ENCODE peak calls at places on chromosome 2, in eight cellular contexts. G is left ventricle myocardium inferior, D is adipocyte, M is tibial artery, N is psoas muscle, B is IMR-90, C is aorta, K is bronchial epithelial cell. O is an unnamed sample. For H3K27me3, the result is how much of the 10 kb centered on the place peaks cover.

GRCh38 chr2:116162395-116162794 is 1652.1 kb upstream of the DDX18 start:
- DNase-seq in N (no peak), M (no peak), K (no peak), D (no peak), C (no peak), B (no peak), G (no peak), O (no peak)

GRCh38 chr2:100237770-100238169 is 84.5 kb downstream of the LONRF2 start:
- DNase-seq in C (no peak), K (no peak), D (no peak), G (no peak), M (no peak), B (no peak), N (no peak), O (no peak)

GRCh38 chr2:6341730-6342129 is 524.0 kb downstream of the CMPK2 start:
- DNase-seq in G (no peak), N (no peak), C (no peak), B (no peak), M (no peak), K (no peak), D (no peak), O (no peak)

GRCh38 chr2:182767578-182767977 is 51.5 kb downstream of the DNAJC10 start:
- DNase-seq in G (no peak), D (peak), K (peak), M (no peak), B (peak), C (no peak), N (no peak), O (no peak)

GRCh38 chr2:181431674-181432073 is 25.5 kb upstream of the ITGA4 start:
- DNase-seq in G (no peak), M (no peak), B (no peak), D (no peak), K (no peak), N (no peak), C (no peak), O (no peak)

GRCh38 chr2:48754874-48755273 is 650 bp downstream of the LHCGR start:
- DNase-seq in N (peak), K (no peak), B (no peak), M (no peak), C (peak), G (peak), D (no peak), O (no peak)

GRCh38 chr2:54560146-54560881 is 104.2 kb downstream of the SPTBN1 start:
- DNase-seq in N (peak), G (no peak), M (peak), B (peak), K (peak), C (peak), D (peak), O (no peak)

GRCh38 chr2:65198737-65199136 is 28.9 kb upstream of the ACTR2 start:
- DNase-seq in K (no peak), B (peak), M (no peak), C (peak), G (peak), D (no peak), N (peak), O (no peak)

GRCh38 chr2:120343433-120344105 is 2.4 kb upstream of the INHBB start:
- DNase-seq in D (peak), G (peak), B (peak), M (peak), C (peak), K (peak), N (peak), O (peak)

GRCh38 chr2:196160101-196160500 is 11.3 kb downstream of the STK17B start:
- DNase-seq in N (no peak), C (no peak), D (peak), M (peak), G (no peak), K (peak), B (peak), O (no peak)

GRCh38 chr2:98772531-98772930 is 41.6 kb upstream of the MGAT4A start:
- DNase-seq in K (no peak), N (no peak), B (no peak), M (no peak), D (no peak), G (no peak), C (peak), O (no peak)

GRCh38 chr2:169509230-169509917 is at the start of gene KLHL41:
- DNase-seq in G (no peak), N (no peak), D (peak), C (no peak), M (no peak), K (peak), B (peak), O (no peak)

GRCh38 chr2:158663796-158664195 is 131.3 kb upstream of the DAPL1 start:
- DNase-seq in M (no peak), D (no peak), N (no peak), C (no peak), K (no peak), G (no peak), B (no peak), O (no peak)

GRCh38 chr2:71963295-71963694 is 184.4 kb downstream of the CYP26B1 start:
- DNase-seq in N (no peak), G (no peak), M (no peak), C (no peak), B (no peak), K (peak), D (no peak), O (no peak)

GRCh38 chr2:147449323-147450080 is 395.3 kb upstream of the ACVR2A start:
- DNase-seq in B (no peak), N (no peak), G (no peak), M (no peak), K (no peak), D (no peak), C (no peak), O (no peak)

GRCh38 chr2:120743657-120744056 is 8.0 kb downstream of the GLI2 start:
- DNase-seq in D (no peak), C (no peak), B (no peak), M (no peak), K (no peak), N (no peak), G (no peak), O (no peak)

GRCh38 chr2:168848220-168848619 is 42.0 kb downstream of the SPC25 start:
- DNase-seq in C (no peak), D (no peak), K (no peak), G (no peak), M (no peak), B (no peak), N (peak), O (no peak)

GRCh38 chr2:172253190-172254052 is 150.7 kb upstream of the DLX2 start:
- DNase-seq in C (peak), G (no peak), B (peak), N (peak), D (peak), K (peak), M (peak), O (no peak)

DNA sequence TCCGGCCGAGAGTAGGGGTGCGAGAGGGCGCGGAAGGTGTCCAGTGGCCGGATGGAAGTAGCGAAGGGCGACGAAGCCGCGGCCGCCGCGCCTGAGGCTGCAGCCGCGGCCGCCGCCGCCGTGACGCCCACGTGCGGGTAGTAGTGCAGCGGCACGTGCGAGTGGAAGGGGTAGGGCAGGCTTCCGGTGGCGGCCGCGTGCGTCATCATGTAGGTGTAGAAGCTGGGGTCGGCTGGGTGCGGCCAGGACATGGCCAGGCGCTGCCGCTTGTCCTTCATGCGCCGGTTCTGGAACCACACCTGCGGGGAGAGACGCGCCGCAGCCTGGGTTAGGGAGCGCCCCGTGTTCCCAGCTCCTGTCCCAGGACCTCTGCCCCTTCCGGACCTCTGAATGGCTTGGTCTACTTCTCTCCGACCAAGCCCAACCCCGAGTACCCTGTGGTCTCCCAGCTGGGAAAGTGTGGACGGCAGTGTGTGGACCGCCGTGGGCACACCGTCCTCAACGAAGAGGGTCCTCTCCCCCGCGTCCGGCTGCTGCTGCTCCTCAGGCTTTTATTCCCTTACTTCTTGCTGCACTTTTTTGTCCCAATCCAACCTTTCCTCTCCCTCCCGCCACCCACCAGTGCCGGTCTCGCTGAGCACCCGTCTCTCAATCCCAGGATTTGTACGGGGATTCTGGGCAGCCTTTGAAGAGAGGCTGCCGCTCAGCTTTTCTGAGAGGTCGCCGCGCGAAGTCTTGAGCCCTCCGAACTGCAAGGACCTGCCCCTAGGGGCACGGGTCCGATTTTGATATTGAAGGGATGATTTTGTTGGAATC is 3.0 kb downstream of the EVX2 start:
- DNase-seq in K (no peak), G (no peak), D (no peak), B (no peak), N (no peak), M (no peak), C (no peak), O (no peak)
- H3K4me3 ChIP-seq in K (no peak), G (peak), D (peak), B (peak), N (peak), M (peak), C (peak), O (no peak)

DNA sequence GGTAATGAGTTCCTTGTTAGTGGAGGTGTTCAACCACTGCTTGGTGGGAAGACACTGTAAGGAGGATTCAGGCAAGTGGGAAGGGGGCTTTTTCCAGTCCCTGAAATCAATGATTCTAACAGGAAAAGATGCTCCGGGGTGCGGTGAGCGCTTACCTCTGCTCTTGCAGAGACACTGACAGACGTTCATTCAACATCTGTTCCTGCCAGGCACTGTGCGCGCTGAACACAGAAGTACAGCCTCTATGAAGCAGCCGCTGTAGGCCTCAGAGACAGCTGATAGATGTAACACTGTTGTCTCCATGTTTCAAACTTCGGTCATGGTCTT is 738 bp upstream of the CLIP4 start:
- DNase-seq in D (no peak), K (peak), B (no peak), G (no peak), N (no peak), M (no peak), C (no peak), O (no peak)
- H3K27me3 ChIP-seq in D (under half), K (under half), B (under half), G (under half), N (under half), M (under half), C (under half), O (under half)

GRCh38 chr2:20635096-20635475 is 15.8 kb downstream of the HS1BP3 start:
- DNase-seq in B (no peak), C (no peak), K (no peak), G (peak), D (no peak), N (no peak), M (no peak), O (no peak)
- H3K4me3 ChIP-seq in B (no peak), C (no peak), K (no peak), G (no peak), D (no peak), N (no peak), M (no peak), O (no peak)

GRCh38 chr2:239778861-239779591 is 246.1 kb downstream of the NDUFA10 start:
- DNase-seq in N (no peak), C (no peak), G (no peak), M (peak), B (no peak), K (no peak), D (no peak), O (no peak)
- H3K27me3 ChIP-seq in N (under half), C (under half), G (half or more), M (under half), B (under half), K (under half), D (under half), O (under half)

DNA sequence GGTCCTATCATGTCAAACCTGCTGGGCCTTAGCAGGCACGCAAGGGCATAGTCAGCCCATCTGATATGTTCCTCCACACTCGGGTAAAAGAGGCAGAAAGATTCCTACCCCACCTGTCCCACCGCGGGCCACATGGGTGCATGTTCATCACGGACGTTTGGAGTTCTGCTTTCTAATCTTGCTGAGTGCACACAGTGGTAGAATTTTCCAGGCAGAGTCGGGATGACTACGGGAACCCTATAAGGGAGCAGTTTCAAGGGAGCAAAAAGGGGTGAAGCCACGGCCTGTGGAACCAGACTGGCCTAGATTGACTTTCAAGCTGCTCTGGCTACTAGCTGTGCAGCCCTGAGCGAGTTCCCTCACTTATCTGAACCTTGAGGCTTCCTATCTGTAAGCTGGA is 36.8 kb downstream of the POU3F3 start:
- DNase-seq in K (no peak), N (no peak), C (no peak), B (no peak), M (no peak), G (no peak), D (no peak), O (no peak)
- H3K4me3 ChIP-seq in K (no peak), N (no peak), C (no peak), B (no peak), M (no peak), G (no peak), D (no peak), O (no peak)

DNA sequence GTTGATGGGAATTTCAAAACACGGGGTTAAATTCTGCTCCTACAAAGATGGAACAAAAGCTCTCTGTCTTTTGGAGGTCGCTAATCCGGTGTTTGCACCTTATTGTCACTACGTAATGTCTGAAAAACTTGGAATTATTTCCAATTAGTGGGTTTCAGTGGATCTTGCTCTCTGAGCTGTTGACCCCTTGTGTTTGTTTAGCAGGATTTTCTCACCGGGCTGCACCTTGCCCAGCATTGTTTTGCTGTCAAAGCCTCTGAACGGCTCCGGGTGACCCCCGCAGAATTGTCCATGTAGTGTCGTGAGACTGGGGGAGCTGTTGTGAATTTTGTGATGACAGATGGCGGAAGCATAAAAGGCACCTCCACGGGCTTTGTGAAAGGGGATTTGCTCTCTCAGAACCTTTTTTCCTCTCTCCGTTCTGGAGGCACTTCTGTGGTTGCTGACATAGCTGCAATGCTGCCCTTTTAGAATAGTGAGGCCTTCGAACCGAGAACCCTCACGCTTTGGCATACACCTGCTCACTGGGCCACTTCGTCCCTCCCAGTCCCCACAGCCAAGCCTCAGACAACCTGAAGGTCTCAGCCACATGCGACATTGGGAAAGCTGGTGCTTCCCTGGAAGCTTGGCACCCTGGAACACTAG is 129.4 kb downstream of the ACOXL start:
- DNase-seq in B (no peak), D (no peak), N (no peak), K (no peak), M (no peak), G (no peak), C (no peak), O (no peak)
- H3K27me3 ChIP-seq in B (under half), D (half or more), N (under half), K (under half), M (under half), G (half or more), C (under half), O (under half)

DNA sequence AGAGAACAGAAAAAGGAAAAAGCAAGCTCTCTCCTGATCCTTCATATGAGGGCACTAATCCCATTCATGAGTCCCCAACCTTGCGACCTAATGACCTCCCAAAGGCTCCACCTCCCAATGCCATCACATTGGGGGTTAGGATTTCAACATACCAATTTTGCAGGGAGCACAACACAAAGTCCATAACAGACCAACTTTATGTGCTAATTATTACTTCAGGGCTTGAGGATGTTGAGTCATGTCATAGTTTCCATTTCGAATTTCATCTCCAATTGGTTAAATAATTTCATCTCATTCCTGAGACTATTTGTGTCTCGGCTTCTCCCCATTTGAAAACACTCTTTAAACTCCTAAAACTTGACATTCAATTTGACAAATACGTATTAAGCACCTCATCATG is 69.9 kb upstream of the KLF7 start:
- DNase-seq in D (no peak), B (no peak), N (no peak), C (no peak), M (no peak), K (no peak), G (no peak), O (no peak)
- H3K4me3 ChIP-seq in D (no peak), B (no peak), N (no peak), C (no peak), M (no peak), K (no peak), G (no peak), O (no peak)

GRCh38 chr2:231928481-231928880 is 2.3 kb upstream of the NPPC start:
- DNase-seq in K (no peak), G (no peak), M (peak), D (no peak), C (peak), B (no peak), N (no peak), O (peak)
- H3K27me3 ChIP-seq in K (under half), G (half or more), M (half or more), D (half or more), C (under half), B (half or more), N (under half), O (half or more)

GRCh38 chr2:10052216-10052615 is 8.9 kb downstream of the KLF11 start:
- DNase-seq in B (no peak), C (peak), D (no peak), M (no peak), N (no peak), K (no peak), G (no peak), O (no peak)
- H3K4me3 ChIP-seq in B (no peak), C (no peak), D (no peak), M (no peak), N (no peak), K (no peak), G (no peak), O (no peak)

O was measured in upper lobe of right lung.